ENCODE peak calls at places on chromosomes 13 and 19, in six cellular contexts. F is Peyer's patch, A is esophagus squamous epithelium, U is neural progenitor cell, R is SJSA1, D is pancreas. L is an unnamed sample. For H3K27me3, the result is how much of the 10 kb centered on the place peaks cover.

GRCh38 chr13:46964789-46965527 is 68.1 kb upstream of the HTR2A start:
- DNase-seq in R (no peak), F (no peak), A (no peak), U (no peak), D (no peak), L (no peak)

GRCh38 chr19:55384576-55385235 is 614 bp upstream of the TMEM238 start:
- DNase-seq in D (no peak), A (no peak), R (no peak), F (peak), U (no peak), L (no peak)

GRCh38 chr13:67117010-67117550 is 113.1 kb downstream of the PCDH9 start:
- DNase-seq in U (peak), A (no peak), R (no peak), D (no peak), F (no peak), L (no peak)

GRCh38 chr13:30153871-30154426 is 153.4 kb downstream of the KATNAL1 start:
- DNase-seq in R (peak), U (peak), F (no peak), A (no peak), D (no peak), L (no peak)

GRCh38 chr19:6753178-6754031 is 13.8 kb downstream of the SH2D3A start:
- DNase-seq in U (peak), A (peak), F (peak), R (no peak), D (peak), L (peak)

GRCh38 chr19:4390017-4390861 is 10.1 kb downstream of the SH3GL1 start:
- DNase-seq in D (peak), F (no peak), U (peak), A (no peak), R (no peak), L (no peak)

GRCh38 chr13:99948907-99949656 is 22.5 kb downstream of the ZIC5 start:
- DNase-seq in D (no peak), R (no peak), U (no peak), A (no peak), F (no peak), L (no peak)

GRCh38 chr19:42253245-42254082 is 1.5 kb downstream of the ERF start:
- DNase-seq in D (peak), R (no peak), F (peak), A (no peak), U (peak), L (no peak)

GRCh38 chr13:27620377-27621115 is at the start of gene LNX2:
- DNase-seq in U (peak), F (peak), A (peak), R (peak), D (peak), L (peak)

GRCh38 chr19:17107546-17108452 is 32.2 kb downstream of the MYO9B start:
- DNase-seq in U (no peak), D (peak), F (no peak), R (peak), A (no peak), L (peak)

GRCh38 chr13:46324976-46325375 is 62.1 kb downstream of the RUBCNL start:
- DNase-seq in U (no peak), R (no peak), F (no peak), D (no peak), A (no peak), L (no peak)

GRCh38 chr19:49847731-49848696 is 2.9 kb upstream of the PTOV1 start:
- DNase-seq in D (no peak), F (no peak), U (no peak), R (peak), A (no peak), L (no peak)

GRCh38 chr19:55703790-55704215 is 28.8 kb downstream of the EPN1 start:
- DNase-seq in U (peak), D (peak), F (peak), A (no peak), R (no peak), L (no peak)

GRCh38 chr13:99527346-99527745 is 26.1 kb downstream of the TM9SF2 start:
- DNase-seq in F (no peak), D (no peak), U (no peak), R (no peak), A (no peak), L (no peak)

GRCh38 chr19:55550321-55550650 is 4.9 kb upstream of the SBK3 start:
- DNase-seq in A (no peak), R (peak), F (no peak), U (no peak), D (no peak), L (no peak)

GRCh38 chr19:7099597-7099921 is 30.1 kb downstream of the ZNF557 start:
- DNase-seq in D (no peak), U (no peak), A (no peak), R (no peak), F (no peak), L (no peak)

GRCh38 chr19:31141301-31141700 is 207.9 kb downstream of the TSHZ3 start:
- DNase-seq in R (no peak), U (no peak), F (no peak), A (no peak), D (no peak), L (no peak)

GRCh38 chr19:13963603-13964105 is 11.3 kb downstream of the DCAF15 start:
- DNase-seq in R (no peak), U (no peak), D (no peak), F (no peak), A (no peak), L (no peak)

GRCh38 chr19:9535934-9536333 is 2.5 kb downstream of the ZNF426 start:
- DNase-seq in A (no peak), F (no peak), U (no peak), D (no peak), R (no peak), L (no peak)

GRCh38 chr13:51912091-51912490 is 50.3 kb downstream of the CCDC70 start:
- DNase-seq in D (peak), U (no peak), A (no peak), F (no peak), R (no peak), L (no peak)

GRCh38 chr19:29887498-29887897 is 54.5 kb upstream of the URI1 start:
- DNase-seq in F (no peak), R (no peak), D (no peak), A (no peak), U (no peak), L (no peak)

DNA sequence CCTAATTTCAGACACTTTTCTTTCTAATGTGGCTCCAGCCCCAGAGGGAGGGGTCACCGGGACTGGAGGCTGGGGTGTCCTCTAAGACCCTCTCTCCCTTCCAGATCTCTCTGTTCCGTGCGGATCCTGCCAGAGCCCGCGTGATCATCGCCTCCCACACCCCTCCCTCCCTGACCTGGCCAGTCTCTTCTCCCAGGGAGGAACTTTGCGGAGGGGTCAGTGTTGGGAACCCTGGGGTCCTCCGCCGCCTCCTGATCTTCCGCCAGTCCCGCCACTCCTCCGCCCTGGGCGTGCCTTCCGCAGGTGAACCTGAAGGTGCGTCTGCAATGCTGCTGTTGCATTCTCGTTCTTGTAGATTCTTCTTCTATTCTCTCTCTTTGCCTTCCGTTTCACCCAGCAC is 9.1 kb downstream of the SOX21 start:
- DNase-seq in D (no peak), A (no peak), R (no peak), F (no peak), U (no peak), L (no peak)
- H3K27ac ChIP-seq in D (no peak), A (no peak), R (no peak), F (no peak), U (no peak), L (no peak)

DNA sequence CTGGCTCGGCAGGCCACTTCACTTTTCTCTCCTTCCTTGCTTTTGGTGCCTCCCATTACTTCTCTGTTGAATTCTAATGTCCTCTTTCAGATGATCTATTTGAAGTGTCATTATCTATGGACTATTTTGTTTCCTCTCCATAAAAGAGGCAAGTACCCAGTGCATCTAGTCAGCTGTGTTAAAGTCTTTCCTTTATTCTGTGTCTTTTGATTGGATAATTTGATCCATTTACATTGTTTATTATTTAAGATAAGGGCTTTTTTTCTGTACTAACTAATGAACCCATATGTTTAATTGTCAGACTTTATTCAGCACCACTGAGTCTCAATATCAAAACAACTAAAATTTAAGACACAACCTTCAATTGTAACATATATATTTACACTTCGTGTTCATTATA is 36.4 kb downstream of the IGFL3 start:
- DNase-seq in F (no peak), R (no peak), D (no peak), U (no peak), A (no peak), L (no peak)
- H3K27me3 ChIP-seq in F (under half), R (under half), D (under half), U (under half), A (under half), L (under half)

DNA sequence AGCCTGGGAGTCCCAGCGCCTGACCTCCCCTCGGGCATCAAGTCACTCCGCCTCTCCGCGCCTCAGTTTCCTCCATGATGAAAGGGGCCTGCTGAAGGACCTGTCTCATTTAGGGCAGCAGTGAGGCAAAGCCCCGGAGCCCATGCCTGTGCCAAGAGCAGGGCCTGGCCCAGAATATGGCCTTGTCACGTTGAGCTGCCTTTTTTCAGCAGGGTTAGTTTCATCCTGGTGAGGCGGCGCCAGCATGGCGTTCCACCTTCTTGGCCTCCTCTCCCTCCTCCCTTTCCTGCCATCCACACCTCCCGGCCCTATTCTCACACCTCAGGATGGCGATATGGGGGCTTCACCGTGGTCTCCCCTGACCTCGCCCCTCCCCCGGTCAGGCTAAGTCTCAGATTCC is 30.2 kb downstream of the PAK4 start:
- DNase-seq in R (no peak), D (no peak), F (no peak), A (no peak), U (no peak), L (no peak)
- H3K27ac ChIP-seq in R (no peak), D (peak), F (no peak), A (peak), U (no peak), L (no peak)

GRCh38 chr19:53945441-53945840 is 17.3 kb upstream of the CACNG8 start:
- DNase-seq in F (no peak), U (peak), D (no peak), R (no peak), A (no peak), L (no peak)

GRCh38 chr19:53942001-53942786 is 20.5 kb upstream of the CACNG8 start:
- DNase-seq in U (peak), D (no peak), F (no peak), R (no peak), A (no peak), L (no peak)

GRCh38 chr19:53945998-53946397 is 16.7 kb upstream of the CACNG8 start:
- DNase-seq in D (no peak), U (no peak), A (no peak), F (no peak), R (no peak), L (no peak)

GRCh38 chr19:53944933-53945332 is 17.8 kb upstream of the CACNG8 start:
- DNase-seq in R (no peak), D (no peak), F (no peak), U (no peak), A (no peak), L (no peak)

GRCh38 chr19:53944416-53944815 is 18.3 kb upstream of the CACNG8 start:
- DNase-seq in U (no peak), F (no peak), R (no peak), A (no peak), D (no peak), L (no peak)
- H3K27me3 ChIP-seq in U (under half), F (under half), R (under half), A (half or more), D (under half), L (half or more)

GRCh38 chr13:97278395-97279078 is 56.4 kb downstream of the MBNL2 start:
- DNase-seq in F (no peak), D (no peak), R (no peak), A (no peak), U (no peak), L (no peak)
- H3K27ac ChIP-seq in F (no peak), D (no peak), R (no peak), A (peak), U (no peak), L (peak)

GRCh38 chr13:114029866-114030625 is 56.2 kb upstream of the C13orf46 start:
- DNase-seq in U (no peak), D (no peak), F (no peak), A (no peak), R (no peak), L (no peak)
- H3K27me3 ChIP-seq in U (under half), D (under half), F (under half), A (under half), R (under half), L (under half)

DNA sequence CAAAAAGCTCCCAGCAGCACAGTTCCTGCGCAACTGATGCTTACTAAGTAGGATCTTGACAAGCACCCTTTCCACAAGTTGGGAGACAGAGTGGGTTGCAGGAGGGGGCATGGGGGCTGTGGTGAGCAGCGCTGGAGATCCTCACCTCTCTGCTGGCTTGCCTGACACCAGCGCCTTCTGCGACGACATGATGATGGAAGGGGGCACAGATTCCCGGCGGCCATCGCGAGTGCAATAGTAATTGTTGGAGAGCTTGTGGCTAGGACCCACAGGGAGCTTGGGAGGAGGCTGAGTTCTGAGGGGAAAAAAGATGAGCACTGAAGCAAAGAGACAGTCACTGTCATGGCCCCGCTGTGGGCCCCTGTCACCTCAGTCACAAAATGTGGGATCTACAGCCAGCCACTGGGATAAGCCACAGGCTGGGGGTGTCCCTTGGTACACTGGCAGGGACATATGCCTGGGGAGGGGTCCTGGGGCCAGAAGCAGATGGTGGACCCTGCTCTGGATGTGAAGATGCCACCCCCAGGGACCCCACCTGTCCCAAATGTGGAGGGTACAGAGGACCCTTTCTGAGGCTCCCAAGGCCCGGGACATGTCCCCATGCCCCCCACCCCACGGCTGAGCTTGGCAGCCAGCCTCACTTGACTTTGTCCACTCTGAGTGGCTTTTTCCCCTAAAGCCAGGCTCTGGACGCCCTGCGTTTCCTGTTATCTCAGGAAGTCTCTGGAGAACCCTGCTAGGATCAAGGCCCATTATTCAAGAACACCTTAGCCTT is 4.6 kb downstream of the NDUFA7 start:
- DNase-seq in F (no peak), A (no peak), D (no peak), R (no peak), U (no peak), L (no peak)
- H3K27ac ChIP-seq in F (no peak), A (no peak), D (no peak), R (no peak), U (no peak), L (no peak)

GRCh38 chr19:2900296-2901252 is at the start of gene ZNF57:
- DNase-seq in A (peak), U (peak), D (peak), R (peak), F (peak), L (peak)

GRCh38 chr19:2906631-2907195 is 6.0 kb downstream of the ZNF57 start:
- DNase-seq in A (no peak), R (no peak), U (no peak), D (no peak), F (no peak), L (no peak)

GRCh38 chr19:2902590-2903218 is 2.0 kb downstream of the ZNF57 start:
- DNase-seq in D (no peak), A (no peak), F (no peak), R (no peak), U (no peak), L (no peak)

GRCh38 chr19:2905918-2906519 is 5.3 kb downstream of the ZNF57 start:
- DNase-seq in R (no peak), A (no peak), F (no peak), U (no peak), D (no peak), L (no peak)
- H3K27me3 ChIP-seq in R (under half), A (under half), F (under half), U (under half), D (under half), L (under half)